ENCODE peak calls at places on chromosomes 11 and 22, in six cellular contexts. N, D, O, H, T and L are unnamed samples.

GRCh38 chr11:130689222-130689908 is 226.9 kb downstream of the SNX19 start:
- DNase-seq in N (no peak), D (no peak), O (no peak), H (no peak), T (no peak), L (no peak)

GRCh38 chr22:43919106-43919965 is 4.3 kb upstream of the PNPLA3 start:
- DNase-seq in N (no peak), D (no peak), O (no peak), H (no peak), T (no peak), L (no peak)

GRCh38 chr11:32333335-32333991 is 101.9 kb downstream of the WT1 start:
- DNase-seq in N (no peak), D (no peak), O (no peak), H (no peak), T (peak), L (no peak)

GRCh38 chr11:117146521-117146920 is 2.4 kb downstream of the PAFAH1B2 start:
- DNase-seq in N (no peak), D (no peak), O (no peak), H (no peak), T (no peak), L (no peak)

GRCh38 chr22:27576815-27577564 is 224.6 kb downstream of the MN1 start:
- DNase-seq in N (no peak), D (no peak), O (no peak), H (no peak), T (no peak), L (no peak)

GRCh38 chr11:1053121-1053901 is 16.8 kb upstream of the MUC6 start:
- DNase-seq in N (no peak), D (peak), O (no peak), H (no peak), T (no peak), L (no peak)

GRCh38 chr11:17828311-17828751 is 93.8 kb downstream of the KCNC1 start:
- DNase-seq in N (no peak), D (no peak), O (no peak), H (no peak), T (no peak), L (no peak)

GRCh38 chr11:99968336-99968735 is 718.8 kb upstream of the ARHGAP42 start:
- DNase-seq in N (no peak), D (no peak), O (no peak), H (no peak), T (no peak), L (no peak)

DNA sequence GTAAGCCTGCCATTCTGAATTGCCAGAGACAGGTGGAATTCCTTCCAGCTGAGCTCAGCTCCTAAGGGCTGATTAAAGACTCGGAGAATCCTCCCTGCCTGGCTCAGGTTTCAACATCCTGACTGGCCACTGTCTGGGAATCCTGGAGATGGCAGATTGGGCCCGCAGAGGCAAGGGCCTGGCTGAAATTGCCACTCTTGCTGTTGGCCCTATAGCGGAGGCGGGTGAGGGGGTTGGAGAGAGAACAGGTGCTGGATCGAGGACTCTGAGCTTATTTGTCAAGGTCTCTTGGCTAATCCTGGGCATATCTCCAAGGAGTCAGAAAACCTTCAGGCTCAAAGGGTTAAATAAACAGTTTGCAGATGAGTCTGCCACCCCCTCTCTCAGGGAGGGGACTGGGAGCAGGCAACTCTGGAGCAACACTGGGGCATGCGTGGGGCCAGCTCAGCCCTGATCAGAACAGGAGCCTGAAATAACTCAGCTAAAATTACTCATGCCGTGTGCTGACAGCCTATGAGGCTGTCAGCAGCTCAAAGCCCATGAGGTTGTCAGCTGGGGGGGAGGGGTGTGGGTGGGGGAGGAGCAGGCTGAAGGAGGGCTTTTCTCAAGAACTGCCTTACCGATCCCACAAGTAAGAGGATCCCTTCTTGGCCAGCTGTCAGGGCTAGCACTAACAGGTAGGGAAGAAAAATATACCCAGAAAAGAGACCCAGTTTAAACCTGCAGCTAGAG is 14.7 kb upstream of the MFRP start:
- DNase-seq in N (peak), D (peak), O (no peak), H (peak), T (no peak), L (no peak)
- H3K4me3 ChIP-seq in N (no peak), D (no peak), O (no peak), H (no peak), T (peak), L (peak)

DNA sequence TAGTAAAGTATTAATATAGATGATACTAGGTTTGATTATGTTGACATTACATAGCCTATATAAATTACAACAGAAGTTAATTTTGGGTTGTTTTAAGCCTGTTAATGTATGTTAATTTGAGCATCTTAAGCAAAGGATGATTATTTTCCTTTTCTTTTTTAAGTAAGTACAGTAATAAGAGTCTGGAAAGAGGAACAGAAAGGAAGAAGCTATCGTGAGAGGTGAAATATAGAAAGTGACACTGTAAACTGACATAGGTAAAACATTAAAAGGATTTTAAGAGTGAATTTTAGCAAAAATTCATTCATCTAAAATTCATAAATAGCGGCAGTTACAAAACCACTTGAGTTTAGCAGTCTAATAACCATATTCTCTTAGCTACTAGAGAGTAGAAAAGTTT is 45.5 kb downstream of the FAR1 start:
- DNase-seq in N (no peak), D (no peak), O (no peak), H (no peak), T (no peak), L (no peak)
- TF ChIP-seq ZNF274 in N (no peak), D (no peak), O (no peak), H (no peak), T (no peak), L (no peak)

DNA sequence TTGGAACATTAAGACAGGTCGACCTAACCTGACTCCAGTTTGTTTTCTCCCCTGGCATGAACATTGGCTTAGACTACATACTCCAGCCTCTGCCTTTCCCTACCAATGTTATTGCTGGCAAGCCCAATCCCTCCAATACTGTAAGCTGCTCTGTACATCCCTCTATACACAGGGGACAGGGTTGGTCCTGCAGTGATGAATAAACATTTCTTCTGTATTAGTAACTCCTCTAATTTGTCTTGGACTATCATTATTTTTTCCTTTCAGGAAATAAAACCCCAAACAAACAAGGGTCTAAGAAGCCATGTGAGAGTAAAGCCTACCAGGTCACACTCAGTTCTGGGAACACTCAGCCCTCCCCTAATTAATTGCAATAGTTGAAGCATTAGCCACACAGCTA is 35.1 kb upstream of the FJX1 start:
- DNase-seq in N (no peak), D (no peak), O (no peak), H (no peak), T (no peak), L (no peak)
- H3K9ac ChIP-seq in N (no peak), D (no peak), O (no peak), H (no peak), T (no peak), L (no peak)

GRCh38 chr11:102312656-102313055 is 4.6 kb upstream of the BIRC3 start:
- DNase-seq in N (no peak), D (no peak), O (no peak), H (no peak), T (no peak), L (no peak)
- H3K4me3 ChIP-seq in N (peak), D (peak), O (no peak), H (peak), T (no peak), L (no peak)

DNA sequence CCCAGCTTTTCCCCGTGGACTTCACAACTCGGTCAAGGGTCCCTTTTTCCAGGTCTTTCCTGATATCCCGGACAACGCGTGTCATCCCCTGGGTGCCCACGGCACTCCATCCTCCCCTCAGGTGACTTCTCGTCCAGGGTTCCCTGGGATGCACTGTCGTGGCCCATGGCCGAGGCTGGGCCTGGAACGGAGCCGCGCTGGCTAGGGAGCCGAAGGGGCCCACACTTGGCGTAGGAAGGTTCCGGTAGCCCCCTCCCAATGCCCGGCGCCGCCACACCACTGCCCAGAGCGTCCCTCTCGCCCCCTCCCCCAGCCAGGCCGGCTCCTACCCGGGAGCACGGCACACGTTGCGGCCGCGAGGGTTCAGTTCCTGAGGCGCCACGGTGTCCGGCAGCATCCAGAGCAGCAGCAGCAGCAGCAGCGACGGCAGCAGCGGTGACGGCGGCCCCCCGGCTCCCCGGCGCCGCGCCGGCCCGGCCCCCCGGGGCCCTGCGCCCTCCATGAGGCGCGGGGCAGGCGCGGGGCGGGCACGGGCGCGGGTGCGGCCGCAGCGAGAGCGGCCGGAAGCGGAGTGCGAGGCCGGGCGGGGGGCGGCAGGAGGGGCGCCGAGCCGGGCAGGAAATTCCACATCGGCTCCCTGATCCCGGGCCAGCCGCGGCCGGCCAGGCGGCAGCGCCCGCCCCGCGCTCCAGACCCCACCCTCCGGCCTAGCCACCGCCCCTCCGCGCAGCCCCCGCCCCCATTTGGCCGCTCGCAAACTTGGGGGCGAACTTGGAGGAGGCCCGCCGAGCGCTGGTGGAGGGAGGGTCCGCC is at the start of gene SCARF2:
- DNase-seq in N (no peak), D (peak), O (no peak), H (no peak), T (peak), L (no peak)
- TF ChIP-seq ZNF274 in N (no peak), D (no peak), O (no peak), H (peak), T (no peak), L (no peak)